ENCODE peak calls at places on chromosome 7, in four cellular contexts. One of them, this sample, is unnamed.
A peak's percentile ranks its signal among the peaks of the same experiment; 100 is the strongest.

GRCh38 chr7:45658716-45659495 is 84.7 kb downstream of the ADCY1 start:
- DNase-seq in tibial nerve: no peak
- DNase-seq in stomach: peak; percentile 14
- DNase-seq in PC-3: no peak
- DNase-seq in this sample: no peak

GRCh38 chr7:98240961-98241673 is 10.9 kb downstream of the TECPR1 start:
- DNase-seq in tibial nerve: peak; percentile 18
- DNase-seq in stomach: peak; percentile 72
- DNase-seq in PC-3: peak; percentile 60
- DNase-seq in this sample: no peak

GRCh38 chr7:18496336-18496700 is 769 bp downstream of the HDAC9 start:
- DNase-seq in stomach: no peak
- DNase-seq in tibial nerve: no peak
- DNase-seq in PC-3: no peak
- DNase-seq in this sample: no peak

GRCh38 chr7:135282621-135283295 is 49.1 kb downstream of the STRA8 start:
- DNase-seq in tibial nerve: no peak
- DNase-seq in stomach: no peak
- DNase-seq in PC-3: no peak
- DNase-seq in this sample: no peak

GRCh38 chr7:75989084-75989725 is 5.2 kb downstream of the TMEM120A start:
- DNase-seq in PC-3: no peak
- DNase-seq in tibial nerve: no peak
- DNase-seq in stomach: no peak
- DNase-seq in this sample: no peak

GRCh38 chr7:45148653-45148973 is 9.0 kb upstream of the RAMP3 start:
- DNase-seq in stomach: no peak
- DNase-seq in tibial nerve: no peak
- DNase-seq in PC-3: no peak
- DNase-seq in this sample: no peak

GRCh38 chr7:137591444-137591843 is 247.9 kb upstream of the PTN start:
- DNase-seq in PC-3: peak; percentile 62
- DNase-seq in tibial nerve: no peak
- DNase-seq in stomach: no peak
- DNase-seq in this sample: no peak

GRCh38 chr7:6643915-6644625 is 7.0 kb downstream of the ZNF316 start:
- DNase-seq in stomach: no peak
- DNase-seq in tibial nerve: no peak
- DNase-seq in PC-3: no peak
- DNase-seq in this sample: no peak

GRCh38 chr7:138729444-138729843 is 28.3 kb upstream of the SVOPL start:
- DNase-seq in tibial nerve: no peak
- DNase-seq in PC-3: peak; percentile 16
- DNase-seq in stomach: no peak
- DNase-seq in this sample: no peak

GRCh38 chr7:100965723-100966541 is 3.4 kb upstream of the MUC12 start:
- DNase-seq in tibial nerve: peak; percentile 38
- DNase-seq in PC-3: peak; percentile 76
- DNase-seq in stomach: peak; percentile 76
- DNase-seq in this sample: peak; percentile 44

GRCh38 chr7:143252002-143252401 is 11.2 kb upstream of the GSTK1 start:
- DNase-seq in tibial nerve: no peak
- DNase-seq in PC-3: no peak
- DNase-seq in stomach: no peak
- DNase-seq in this sample: no peak

GRCh38 chr7:40715053-40715430 is 580.2 kb downstream of the SUGCT start:
- DNase-seq in tibial nerve: no peak
- DNase-seq in PC-3: no peak
- DNase-seq in stomach: no peak
- DNase-seq in this sample: no peak

GRCh38 chr7:21914671-21915070 is 31.0 kb downstream of the CDCA7L start:
- DNase-seq in stomach: no peak
- DNase-seq in tibial nerve: no peak
- DNase-seq in PC-3: no peak
- DNase-seq in this sample: no peak

GRCh38 chr7:84697506-84697905 is 489.4 kb downstream of the SEMA3D start:
- DNase-seq in PC-3: peak; percentile 9
- DNase-seq in stomach: no peak
- DNase-seq in tibial nerve: no peak
- DNase-seq in this sample: no peak

GRCh38 chr7:100220833-100221718 is 1.3 kb downstream of the PVRIG start:
- DNase-seq in PC-3: no peak
- DNase-seq in tibial nerve: no peak
- DNase-seq in stomach: peak; percentile 34
- DNase-seq in this sample: no peak

GRCh38 chr7:25025218-25025671 is 45.3 kb upstream of the OSBPL3 start:
- DNase-seq in stomach: no peak
- DNase-seq in tibial nerve: no peak
- DNase-seq in PC-3: peak; percentile 82
- DNase-seq in this sample: no peak

GRCh38 chr7:28459306-28459705 is 47.0 kb downstream of the CREB5 start:
- DNase-seq in stomach: no peak
- DNase-seq in PC-3: no peak
- DNase-seq in tibial nerve: no peak
- DNase-seq in this sample: no peak

GRCh38 chr7:44769381-44770209 is 20.9 kb downstream of the ZMIZ2 start:
- DNase-seq in stomach: no peak
- DNase-seq in tibial nerve: peak; percentile 18
- DNase-seq in PC-3: no peak
- DNase-seq in this sample: no peak

GRCh38 chr7:64893401-64893800 is 9.7 kb upstream of the ZNF273 start:
- DNase-seq in tibial nerve: no peak
- DNase-seq in stomach: no peak
- DNase-seq in PC-3: no peak
- DNase-seq in this sample: no peak

GRCh38 chr7:36765605-36766004 is 41.3 kb upstream of the AOAH start:
- DNase-seq in PC-3: no peak
- DNase-seq in tibial nerve: no peak
- DNase-seq in stomach: no peak
- DNase-seq in this sample: no peak

GRCh38 chr7:33932832-33933468 is 27.6 kb downstream of the BMPER start:
- DNase-seq in stomach: peak; percentile 84
- DNase-seq in tibial nerve: peak; percentile 82
- DNase-seq in PC-3: peak; percentile 89
- DNase-seq in this sample: peak; percentile 76
- TF ChIP-seq CTCF in stomach: peak; percentile 90
- TF ChIP-seq CTCF in tibial nerve: peak; percentile 91
- TF ChIP-seq CTCF in PC-3: peak; percentile 90
- TF ChIP-seq CTCF in this sample: peak; percentile 98

DNA sequence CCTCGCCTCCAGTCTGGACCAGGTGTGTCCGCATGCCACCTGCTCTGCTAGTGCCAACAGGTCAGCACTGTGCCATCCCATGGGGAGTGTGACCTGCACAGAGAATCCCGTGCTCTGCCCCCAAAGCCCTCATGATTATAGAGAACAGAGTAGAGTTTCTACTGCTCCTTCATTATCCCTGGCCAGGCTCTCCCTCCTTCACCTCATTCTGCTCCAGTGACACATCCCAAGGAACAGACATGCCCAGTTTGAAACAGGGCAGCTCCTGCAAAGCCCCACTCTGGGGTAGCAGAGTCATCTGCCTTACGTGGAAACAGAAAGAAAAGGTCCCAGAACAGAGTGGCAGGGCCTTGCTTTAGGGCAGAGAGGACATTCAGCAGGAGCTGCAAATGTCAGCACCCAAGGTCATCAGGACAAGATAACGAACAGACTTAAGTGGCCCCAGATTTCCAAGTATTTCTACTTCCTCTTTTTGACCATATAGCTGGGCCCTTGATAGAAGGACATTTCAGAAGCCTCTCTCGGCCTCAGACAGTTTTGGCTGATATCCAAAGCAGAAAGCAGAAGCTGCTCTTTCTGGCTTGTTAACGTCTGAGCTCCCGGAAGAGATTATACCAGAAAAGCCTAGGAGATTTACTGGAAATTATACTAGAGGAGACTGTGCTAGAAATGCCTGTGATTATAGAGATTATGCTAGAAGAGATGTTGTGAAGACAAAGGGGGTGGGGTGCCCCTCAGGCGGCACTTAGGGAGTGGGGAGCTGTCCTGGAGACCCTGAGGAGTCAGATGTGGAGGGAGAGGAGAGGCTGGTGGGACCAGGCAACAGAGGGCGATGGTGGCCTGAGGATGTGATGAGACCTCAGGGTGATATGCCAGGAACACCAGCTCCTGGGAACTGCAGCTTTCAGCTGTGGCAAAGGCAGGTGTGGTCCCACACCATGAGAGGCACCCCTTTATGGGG is 12.6 kb downstream of the TMEM176B start:
- DNase-seq in stomach: no peak
- DNase-seq in tibial nerve: peak; percentile 28
- DNase-seq in PC-3: no peak
- DNase-seq in this sample: no peak
- H3K27ac ChIP-seq in stomach: peak overlapping the region; percentile 85
- H3K27ac ChIP-seq in tibial nerve: peak overlapping the region; percentile 82
- H3K27ac ChIP-seq in PC-3: no peak overlapping the region
- H3K27ac ChIP-seq in this sample: peak overlapping the region; percentile 20

DNA sequence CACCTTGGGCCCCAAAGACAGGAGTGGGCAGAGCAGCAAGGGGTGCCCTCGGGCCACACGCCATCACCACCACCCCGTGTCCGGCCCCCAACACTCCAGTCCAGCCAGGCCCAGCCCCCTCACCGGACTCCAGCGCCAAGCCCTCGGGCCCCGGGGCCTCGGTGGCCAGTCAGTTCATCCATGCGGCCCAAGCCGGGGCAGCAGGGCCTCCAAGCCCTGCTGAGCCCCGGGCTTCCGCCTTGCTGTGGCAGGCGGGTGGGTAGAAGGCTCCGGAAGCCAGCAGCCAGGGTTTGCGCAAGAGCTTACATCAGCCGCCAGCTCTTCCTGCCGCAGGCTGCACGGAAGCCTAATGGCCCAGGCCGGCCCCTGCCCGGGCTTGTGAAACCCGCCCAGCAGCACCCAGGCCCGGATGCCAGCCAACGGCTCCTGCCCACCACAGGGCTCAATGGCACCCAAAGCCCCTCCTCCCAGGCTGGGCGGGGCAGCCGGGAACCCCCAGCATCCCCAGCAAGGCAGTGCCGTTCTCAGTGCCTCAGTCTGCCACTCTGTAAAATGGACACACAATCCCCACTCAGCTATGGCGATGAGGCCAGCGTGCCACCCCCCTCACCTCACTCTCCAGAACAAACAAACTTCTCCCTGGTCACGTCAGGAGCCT is 26.5 kb downstream of the TNRC18 start:
- DNase-seq in tibial nerve: peak; percentile 55
- DNase-seq in PC-3: peak; percentile 72
- DNase-seq in stomach: peak; percentile 89
- DNase-seq in this sample: peak; percentile 64
- H3K4me3 ChIP-seq in tibial nerve: peak overlapping the region; percentile 3
- H3K4me3 ChIP-seq in PC-3: peak overlapping the region; percentile 69
- H3K4me3 ChIP-seq in stomach: peak overlapping the region; percentile 47
- H3K4me3 ChIP-seq in this sample: peak overlapping the region; percentile 13

GRCh38 chr7:110204527-110204926 is 886.4 kb upstream of the LRRN3 start:
- DNase-seq in tibial nerve: no peak
- DNase-seq in stomach: no peak
- DNase-seq in PC-3: peak; percentile 39
- DNase-seq in this sample: no peak
- TF ChIP-seq CTCF in tibial nerve: no peak
- TF ChIP-seq CTCF in stomach: no peak
- TF ChIP-seq CTCF in PC-3: peak; percentile 47
- TF ChIP-seq CTCF in this sample: no peak

GRCh38 chr7:105188201-105188600 is 174.2 kb downstream of the KMT2E start:
- DNase-seq in stomach: no peak
- DNase-seq in tibial nerve: no peak
- DNase-seq in PC-3: no peak
- DNase-seq in this sample: no peak

GRCh38 chr7:105185290-105186010 is 171.4 kb downstream of the KMT2E start:
- DNase-seq in stomach: no peak
- DNase-seq in tibial nerve: no peak
- DNase-seq in PC-3: no peak
- DNase-seq in this sample: no peak

GRCh38 chr7:105191329-105191728 is 177.3 kb downstream of the KMT2E start:
- DNase-seq in stomach: no peak
- DNase-seq in PC-3: no peak
- DNase-seq in tibial nerve: no peak
- DNase-seq in this sample: no peak

GRCh38 chr7:105189859-105190492 is 176.0 kb downstream of the KMT2E start:
- DNase-seq in stomach: no peak
- DNase-seq in PC-3: no peak
- DNase-seq in tibial nerve: no peak
- DNase-seq in this sample: no peak

DNA sequence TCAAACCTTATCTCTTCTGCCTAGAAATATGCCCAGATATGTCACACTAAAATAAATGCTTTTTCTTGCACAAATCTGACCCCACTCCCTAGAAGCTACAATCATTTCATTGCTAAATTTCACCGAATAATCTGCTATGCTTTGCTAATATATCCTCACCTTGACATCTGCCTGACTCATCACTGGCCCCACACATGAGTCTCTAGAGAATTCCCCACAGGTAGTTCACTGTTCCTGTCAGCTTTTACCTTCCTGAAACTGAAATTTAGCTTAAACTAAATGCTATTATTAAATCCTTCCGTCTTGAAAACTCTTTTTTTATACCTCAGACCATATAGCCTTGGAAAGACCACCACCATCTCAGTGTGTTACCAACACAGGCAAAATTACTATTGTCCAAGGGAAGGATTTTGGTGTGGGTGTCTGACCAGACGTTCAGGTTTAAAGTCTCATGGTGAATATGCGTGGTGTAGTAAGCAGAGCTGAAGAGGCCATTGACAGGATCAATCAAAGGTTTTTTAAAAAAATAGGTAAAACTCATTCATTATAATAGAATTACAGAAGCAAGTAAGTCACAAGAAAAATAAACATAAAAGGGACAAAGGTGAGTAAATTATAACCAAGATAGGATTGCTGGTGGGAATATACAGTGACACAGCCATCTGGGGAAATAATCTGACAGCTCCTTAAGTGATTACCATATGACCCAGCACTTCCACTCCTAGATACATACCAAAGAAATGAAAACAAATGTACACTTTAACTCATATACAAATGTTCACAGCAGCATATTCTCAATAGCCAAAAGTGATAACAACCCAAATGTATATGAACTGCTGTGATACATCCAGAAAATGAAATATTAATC is 173.5 kb downstream of the KMT2E start:
- DNase-seq in tibial nerve: no peak
- DNase-seq in PC-3: peak; percentile 4
- DNase-seq in stomach: no peak
- DNase-seq in this sample: no peak
- H3K27ac ChIP-seq in tibial nerve: no peak overlapping the region
- H3K27ac ChIP-seq in PC-3: no peak overlapping the region
- H3K27ac ChIP-seq in stomach: no peak overlapping the region
- H3K27ac ChIP-seq in this sample: peak overlapping the region; percentile 24

GRCh38 chr7:107932851-107933250 is 41.9 kb downstream of the DLD start:
- DNase-seq in PC-3: no peak
- DNase-seq in tibial nerve: no peak
- DNase-seq in stomach: no peak
- DNase-seq in this sample: no peak
- H3K4me3 ChIP-seq in PC-3: no peak overlapping the region
- H3K4me3 ChIP-seq in tibial nerve: no peak overlapping the region
- H3K4me3 ChIP-seq in stomach: no peak overlapping the region
- H3K4me3 ChIP-seq in this sample: no peak overlapping the region

This sample was measured in dorsolateral prefrontal cortex.